ENCODE peak calls at places on chromosomes 5 and 9, in seven cellular contexts. J, T, B, X, Y, Z and L are unnamed samples.

GRCh38 chr5:1005904-1006655 is 2.5 kb upstream of the NKD2 start:
- DNase-seq in J (peak), T (no peak), B (peak), X (no peak), Y (peak), Z (no peak), L (no peak)

GRCh38 chr5:134070979-134071849 is 43.3 kb upstream of the TCF7 start:
- DNase-seq in J (no peak), T (no peak), B (peak), X (no peak), Y (peak), Z (peak), L (no peak)

GRCh38 chr5:158725223-158725825 is 374.4 kb downstream of the EBF1 start:
- DNase-seq in J (no peak), T (no peak), B (no peak), X (no peak), Y (no peak), Z (no peak), L (no peak)

GRCh38 chr9:27535701-27536118 is 6.1 kb upstream of the MOB3B start:
- DNase-seq in J (no peak), T (no peak), B (no peak), X (no peak), Y (no peak), Z (no peak), L (no peak)

GRCh38 chr9:33466565-33467495 is 6.9 kb downstream of the NOL6 start:
- DNase-seq in J (no peak), T (peak), B (peak), X (peak), Y (peak), Z (peak), L (peak)

GRCh38 chr9:86557918-86558317 is 203.7 kb upstream of the TUT7 start:
- DNase-seq in J (no peak), T (no peak), B (no peak), X (no peak), Y (no peak), Z (no peak), L (no peak)

GRCh38 chr5:151671979-151672378 is 14.7 kb downstream of the SPARC start:
- DNase-seq in J (no peak), T (peak), B (peak), X (no peak), Y (peak), Z (peak), L (no peak)

GRCh38 chr9:19223724-19224123 is 6.8 kb upstream of the DENND4C start:
- DNase-seq in J (no peak), T (no peak), B (no peak), X (no peak), Y (no peak), Z (no peak), L (no peak)

GRCh38 chr5:14587143-14587542 is 5.6 kb downstream of the OTULINL start:
- DNase-seq in J (no peak), T (no peak), B (no peak), X (no peak), Y (no peak), Z (no peak), L (no peak)

GRCh38 chr5:107875834-107876233 is 205.1 kb upstream of the EFNA5 start:
- DNase-seq in J (no peak), T (peak), B (no peak), X (no peak), Y (no peak), Z (peak), L (no peak)

GRCh38 chr5:121108725-121109124 is 644.6 kb downstream of the PRR16 start:
- DNase-seq in J (no peak), T (no peak), B (no peak), X (no peak), Y (no peak), Z (no peak), L (no peak)

GRCh38 chr5:121105921-121106320 is 641.8 kb downstream of the PRR16 start:
- DNase-seq in J (no peak), T (no peak), B (no peak), X (no peak), Y (no peak), Z (no peak), L (no peak)

DNA sequence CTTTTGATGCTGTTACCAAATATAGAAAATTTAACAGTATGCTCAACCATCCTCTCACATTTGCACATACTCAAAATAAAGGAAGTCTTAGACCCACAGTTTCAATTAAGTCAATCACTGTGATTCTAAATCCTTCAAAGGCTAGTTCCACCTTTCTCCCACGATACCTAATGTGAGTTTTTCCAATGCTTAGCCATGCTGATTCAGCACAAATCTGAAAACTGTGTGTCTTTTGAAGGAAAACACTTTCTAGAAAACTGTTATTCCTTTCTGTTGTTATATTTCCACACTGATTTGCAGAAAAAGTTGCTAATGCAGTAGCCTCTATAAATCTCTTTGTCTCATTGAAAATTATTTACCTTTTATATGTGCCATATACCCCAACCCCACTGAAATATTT is 645.7 kb downstream of the PRR16 start:
- DNase-seq in J (no peak), T (no peak), B (no peak), X (no peak), Y (no peak), Z (no peak), L (no peak)
- H3K4me3 ChIP-seq in J (no peak), T (no peak), B (no peak), X (no peak), Y (no peak), Z (no peak), L (no peak)

DNA sequence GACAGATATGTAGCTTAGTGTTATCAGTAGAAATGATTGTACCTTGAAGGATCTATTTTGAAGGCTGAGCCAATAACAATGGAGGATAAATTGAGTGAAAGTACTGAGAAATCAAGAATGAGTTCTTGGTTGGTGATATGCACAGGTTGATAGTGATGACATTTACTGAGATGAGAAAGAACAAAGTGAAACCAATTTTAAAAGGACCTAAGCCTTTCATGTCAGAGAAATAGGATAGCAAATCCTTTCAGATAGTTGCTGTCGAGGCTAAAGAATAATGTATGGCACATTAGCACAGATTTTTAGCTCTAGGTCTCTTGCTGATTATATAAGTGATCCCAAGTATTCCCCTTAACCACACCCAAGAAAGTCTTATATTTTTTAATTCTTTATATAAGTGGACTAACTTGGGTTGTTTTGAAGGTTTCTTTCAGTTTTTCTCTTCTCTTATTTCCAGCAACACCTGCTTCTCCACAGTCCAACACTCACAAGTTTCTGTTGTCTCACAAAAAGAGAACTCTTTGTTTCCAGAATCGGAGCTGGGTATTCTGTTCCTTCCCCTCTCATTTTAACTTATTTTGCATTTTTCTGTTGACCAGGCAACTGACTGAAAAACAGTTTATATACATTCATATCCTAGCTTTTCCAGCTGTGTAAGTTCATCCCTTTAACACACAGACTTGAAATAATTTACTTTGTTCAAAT is 286.9 kb upstream of the ATP10B start:
- DNase-seq in J (no peak), T (no peak), B (no peak), X (no peak), Y (no peak), Z (no peak), L (no peak)
- H3K4me3 ChIP-seq in J (no peak), T (no peak), B (no peak), X (no peak), Y (no peak), Z (no peak), L (no peak)

DNA sequence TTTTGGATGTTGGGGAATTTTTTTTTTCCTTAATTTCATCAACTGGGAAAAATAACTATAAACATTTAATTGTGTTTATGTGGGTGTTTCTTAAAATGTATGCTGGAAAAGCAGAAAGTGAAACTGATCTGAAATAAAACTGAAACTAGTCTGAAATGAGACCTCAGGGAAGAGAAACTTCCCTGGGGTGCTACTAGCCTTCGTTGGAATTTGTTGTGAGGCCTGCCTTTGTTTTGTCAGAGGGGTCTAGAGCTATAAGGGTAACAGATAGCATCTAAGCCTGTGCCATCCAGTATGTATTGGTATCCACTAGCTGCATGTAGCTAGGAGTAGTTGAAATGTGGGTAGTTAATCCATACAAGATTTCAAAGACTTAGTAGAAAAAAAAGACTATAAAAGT is 10.4 kb downstream of the ZNF618 start:
- DNase-seq in J (no peak), T (peak), B (no peak), X (no peak), Y (no peak), Z (no peak), L (no peak)
- H3K4me3 ChIP-seq in J (peak), T (peak), B (no peak), X (peak), Y (no peak), Z (peak), L (peak)

GRCh38 chr9:123425836-123426365 is 69.9 kb downstream of the CRB2 start:
- DNase-seq in J (no peak), T (no peak), B (no peak), X (no peak), Y (no peak), Z (no peak), L (no peak)
- H3K4me3 ChIP-seq in J (no peak), T (no peak), B (no peak), X (no peak), Y (no peak), Z (no peak), L (no peak)

GRCh38 chr9:87944687-87945086 is 26.9 kb downstream of the SPATA31C1 start:
- DNase-seq in J (no peak), T (no peak), B (no peak), X (no peak), Y (no peak), Z (no peak), L (no peak)
- H3K4me3 ChIP-seq in J (no peak), T (no peak), B (no peak), X (no peak), Y (no peak), Z (no peak), L (no peak)

DNA sequence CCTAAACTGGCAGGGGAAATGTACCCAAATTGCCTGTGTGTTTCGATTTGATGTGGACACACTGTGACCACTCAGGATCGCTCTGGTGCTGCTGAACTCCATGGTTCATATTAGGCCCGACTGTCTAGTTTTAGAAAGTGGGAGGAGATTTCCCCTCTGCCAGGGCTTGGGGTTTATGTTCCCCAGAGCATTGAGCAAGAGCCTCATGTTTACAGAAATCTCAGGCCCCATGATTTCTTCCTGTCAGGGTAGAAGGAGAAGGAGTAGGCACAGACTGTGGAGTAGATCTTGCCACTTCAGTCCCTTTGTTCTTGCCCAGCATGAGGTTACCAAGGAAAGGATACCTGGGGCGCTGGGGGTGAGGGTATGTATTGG is 40.8 kb upstream of the GLRX start:
- DNase-seq in J (no peak), T (peak), B (peak), X (no peak), Y (no peak), Z (peak), L (no peak)
- H3K4me3 ChIP-seq in J (no peak), T (no peak), B (no peak), X (no peak), Y (no peak), Z (no peak), L (no peak)

GRCh38 chr5:42634575-42634974 is 122.0 kb upstream of the CCDC152 start:
- DNase-seq in J (no peak), T (no peak), B (no peak), X (no peak), Y (no peak), Z (no peak), L (no peak)

GRCh38 chr5:42629284-42629683 is 127.3 kb upstream of the CCDC152 start:
- DNase-seq in J (no peak), T (no peak), B (no peak), X (no peak), Y (no peak), Z (no peak), L (no peak)

GRCh38 chr5:42628821-42629220 is 127.8 kb upstream of the CCDC152 start:
- DNase-seq in J (no peak), T (no peak), B (no peak), X (no peak), Y (no peak), Z (no peak), L (no peak)

GRCh38 chr5:42631241-42631640 is 125.4 kb upstream of the CCDC152 start:
- DNase-seq in J (no peak), T (no peak), B (no peak), X (no peak), Y (no peak), Z (no peak), L (no peak)

DNA sequence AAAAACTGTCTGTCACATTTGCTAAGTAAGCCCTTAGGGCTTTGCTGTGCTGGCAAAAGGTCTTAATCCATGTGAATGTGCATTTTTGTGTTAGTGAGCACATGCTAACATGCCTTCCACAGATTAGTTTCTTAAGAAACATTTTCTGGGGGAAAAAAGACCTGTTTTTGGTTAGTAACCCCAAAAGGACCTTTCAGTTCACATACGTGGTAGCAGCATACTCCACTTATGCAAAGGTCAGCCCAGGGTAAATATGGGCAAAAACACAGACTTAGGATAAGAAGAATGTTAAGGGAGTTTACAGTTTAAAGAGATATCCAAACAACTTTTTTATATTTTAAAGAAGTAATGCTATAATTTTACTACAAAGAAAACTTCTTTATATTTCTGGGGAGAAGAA is 124.1 kb upstream of the CCDC152 start:
- DNase-seq in J (no peak), T (no peak), B (no peak), X (no peak), Y (no peak), Z (no peak), L (no peak)
- H3K4me3 ChIP-seq in J (no peak), T (no peak), B (no peak), X (no peak), Y (no peak), Z (no peak), L (no peak)

GRCh38 chr9:112248722-112249121 is 73.6 kb upstream of the SUSD1 start:
- DNase-seq in J (no peak), T (peak), B (no peak), X (no peak), Y (no peak), Z (peak), L (no peak)
- H3K4me3 ChIP-seq in J (no peak), T (no peak), B (no peak), X (no peak), Y (no peak), Z (peak), L (no peak)